ENCODE peak calls at places on chromosomes 13 and 19, in five cellular contexts. One of them, this sample, is unnamed.

GRCh38 chr13:45292176-45292575 is 48.8 kb downstream of the TPT1 start:
- DNase-seq in adrenal gland: no peak
- DNase-seq in choroid plexus epithelial cell: no peak
- DNase-seq in H9: peak
- DNase-seq in AG09309: no peak
- DNase-seq in this sample: no peak

GRCh38 chr19:54882758-54883157 is 8.7 kb downstream of the FCAR start:
- DNase-seq in adrenal gland: no peak
- DNase-seq in choroid plexus epithelial cell: peak
- DNase-seq in H9: no peak
- DNase-seq in AG09309: no peak
- DNase-seq in this sample: no peak

GRCh38 chr19:10286803-10287737 is at the start of gene ICAM4:
- DNase-seq in adrenal gland: peak
- DNase-seq in choroid plexus epithelial cell: peak
- DNase-seq in H9: peak
- DNase-seq in AG09309: no peak
- DNase-seq in this sample: peak

GRCh38 chr19:16509141-16510061 is 13.2 kb downstream of the C19orf44 start:
- DNase-seq in adrenal gland: no peak
- DNase-seq in choroid plexus epithelial cell: no peak
- DNase-seq in H9: no peak
- DNase-seq in AG09309: no peak
- DNase-seq in this sample: no peak

GRCh38 chr19:19704836-19705235 is 28.1 kb downstream of the ZNF14 start:
- DNase-seq in adrenal gland: no peak
- DNase-seq in choroid plexus epithelial cell: no peak
- DNase-seq in H9: no peak
- DNase-seq in AG09309: no peak
- DNase-seq in this sample: no peak

GRCh38 chr19:1373534-1374249 is 10.0 kb upstream of the NDUFS7 start:
- DNase-seq in adrenal gland: peak
- DNase-seq in choroid plexus epithelial cell: peak
- DNase-seq in H9: no peak
- DNase-seq in AG09309: no peak
- DNase-seq in this sample: no peak

GRCh38 chr19:45621976-45622503 is 17.2 kb downstream of the EML2 start:
- DNase-seq in adrenal gland: no peak
- DNase-seq in choroid plexus epithelial cell: no peak
- DNase-seq in H9: no peak
- DNase-seq in AG09309: no peak
- DNase-seq in this sample: no peak

GRCh38 chr13:110649551-110649950 is 34.2 kb downstream of the NAXD start:
- DNase-seq in adrenal gland: no peak
- DNase-seq in choroid plexus epithelial cell: no peak
- DNase-seq in H9: no peak
- DNase-seq in AG09309: no peak
- DNase-seq in this sample: no peak

GRCh38 chr19:32873560-32873959 is 4.0 kb upstream of the SLC7A9 start:
- DNase-seq in adrenal gland: peak
- DNase-seq in choroid plexus epithelial cell: no peak
- DNase-seq in H9: no peak
- DNase-seq in AG09309: no peak
- DNase-seq in this sample: no peak

GRCh38 chr13:81017525-81018152 is 676.7 kb upstream of the SPRY2 start:
- DNase-seq in adrenal gland: no peak
- DNase-seq in choroid plexus epithelial cell: peak
- DNase-seq in H9: no peak
- DNase-seq in AG09309: peak
- DNase-seq in this sample: peak

GRCh38 chr13:33606692-33607091 is 211.3 kb upstream of the RFC3 start:
- DNase-seq in adrenal gland: no peak
- DNase-seq in choroid plexus epithelial cell: peak
- DNase-seq in H9: peak
- DNase-seq in AG09309: no peak
- DNase-seq in this sample: no peak

GRCh38 chr19:46924874-46925547 is 64.2 kb downstream of the ARHGAP35 start:
- DNase-seq in adrenal gland: peak
- DNase-seq in choroid plexus epithelial cell: no peak
- DNase-seq in H9: no peak
- DNase-seq in AG09309: peak
- DNase-seq in this sample: no peak

GRCh38 chr13:111491659-111492058 is 171.2 kb downstream of the TEX29 start:
- DNase-seq in adrenal gland: no peak
- DNase-seq in choroid plexus epithelial cell: no peak
- DNase-seq in H9: no peak
- DNase-seq in AG09309: no peak
- DNase-seq in this sample: no peak

GRCh38 chr19:7197760-7198696 is 96.2 kb downstream of the INSR start:
- DNase-seq in adrenal gland: peak
- DNase-seq in choroid plexus epithelial cell: peak
- DNase-seq in H9: peak
- DNase-seq in AG09309: peak
- DNase-seq in this sample: peak

GRCh38 chr13:78121459-78122348 is 203.1 kb upstream of the EDNRB start:
- DNase-seq in adrenal gland: peak
- DNase-seq in choroid plexus epithelial cell: peak
- DNase-seq in H9: no peak
- DNase-seq in AG09309: peak
- DNase-seq in this sample: peak

GRCh38 chr19:14577885-14578427 is 4.9 kb upstream of the CLEC17A start:
- DNase-seq in adrenal gland: no peak
- DNase-seq in choroid plexus epithelial cell: no peak
- DNase-seq in H9: peak
- DNase-seq in AG09309: no peak
- DNase-seq in this sample: no peak

GRCh38 chr13:67934615-67935330 is 704.6 kb upstream of the PCDH9 start:
- DNase-seq in adrenal gland: no peak
- DNase-seq in choroid plexus epithelial cell: no peak
- DNase-seq in H9: no peak
- DNase-seq in AG09309: no peak
- DNase-seq in this sample: no peak

GRCh38 chr19:7953060-7953459 is 9.6 kb upstream of the TIMM44 start:
- DNase-seq in adrenal gland: no peak
- DNase-seq in choroid plexus epithelial cell: peak
- DNase-seq in H9: no peak
- DNase-seq in AG09309: no peak
- DNase-seq in this sample: no peak

GRCh38 chr19:35805518-35806102 is 7.0 kb downstream of the PRODH2 start:
- DNase-seq in adrenal gland: no peak
- DNase-seq in choroid plexus epithelial cell: no peak
- DNase-seq in H9: no peak
- DNase-seq in AG09309: no peak
- DNase-seq in this sample: no peak

GRCh38 chr13:32893176-32893575 is 123.0 kb upstream of the KL start:
- DNase-seq in adrenal gland: no peak
- DNase-seq in choroid plexus epithelial cell: no peak
- DNase-seq in H9: no peak
- DNase-seq in AG09309: no peak
- DNase-seq in this sample: no peak

GRCh38 chr13:44438234-44438579 is 64.6 kb downstream of the SERP2 start:
- DNase-seq in adrenal gland: no peak
- DNase-seq in choroid plexus epithelial cell: no peak
- DNase-seq in H9: no peak
- DNase-seq in AG09309: no peak
- DNase-seq in this sample: no peak

GRCh38 chr13:40480012-40480914 is 186.2 kb downstream of the FOXO1 start:
- DNase-seq in adrenal gland: no peak
- DNase-seq in choroid plexus epithelial cell: no peak
- DNase-seq in H9: no peak
- DNase-seq in AG09309: no peak
- DNase-seq in this sample: no peak

GRCh38 chr13:80962855-80963254 is 621.9 kb upstream of the SPRY2 start:
- DNase-seq in adrenal gland: no peak
- DNase-seq in choroid plexus epithelial cell: peak
- DNase-seq in H9: no peak
- DNase-seq in AG09309: no peak
- DNase-seq in this sample: no peak

GRCh38 chr19:45558399-45558878 is 26.2 kb downstream of the OPA3 start:
- DNase-seq in adrenal gland: peak
- DNase-seq in choroid plexus epithelial cell: peak
- DNase-seq in H9: peak
- DNase-seq in AG09309: no peak
- DNase-seq in this sample: peak

GRCh38 chr13:36275190-36276002 is 22.2 kb downstream of the CCDC169 start:
- DNase-seq in adrenal gland: no peak
- DNase-seq in choroid plexus epithelial cell: peak
- DNase-seq in H9: no peak
- DNase-seq in AG09309: peak
- DNase-seq in this sample: peak

GRCh38 chr19:14473073-14473790 is 1.9 kb downstream of the PTGER1 start:
- DNase-seq in adrenal gland: no peak
- DNase-seq in choroid plexus epithelial cell: no peak
- DNase-seq in H9: peak
- DNase-seq in AG09309: no peak
- DNase-seq in this sample: no peak

GRCh38 chr19:18468517-18468916 is 30.6 kb upstream of the ISYNA1 start:
- DNase-seq in adrenal gland: no peak
- DNase-seq in choroid plexus epithelial cell: no peak
- DNase-seq in H9: no peak
- DNase-seq in AG09309: no peak
- DNase-seq in this sample: no peak

GRCh38 chr19:54160182-54160811 is 776 bp upstream of the LENG1 start:
- DNase-seq in adrenal gland: no peak
- DNase-seq in choroid plexus epithelial cell: peak
- DNase-seq in H9: no peak
- DNase-seq in AG09309: no peak
- DNase-seq in this sample: no peak

GRCh38 chr13:19020988-19021387 is 160.6 kb downstream of the TUBA3C start:
- DNase-seq in adrenal gland: no peak
- DNase-seq in choroid plexus epithelial cell: no peak
- DNase-seq in H9: no peak
- DNase-seq in AG09309: no peak
- DNase-seq in this sample: no peak

GRCh38 chr13:46165485-46166220 is 16.3 kb downstream of the LCP1 start:
- DNase-seq in adrenal gland: no peak
- DNase-seq in choroid plexus epithelial cell: peak
- DNase-seq in H9: no peak
- DNase-seq in AG09309: no peak
- DNase-seq in this sample: no peak

GRCh38 chr13:30479590-30480219 is 14.0 kb upstream of the HMGB1 start:
- DNase-seq in adrenal gland: no peak
- DNase-seq in choroid plexus epithelial cell: no peak
- DNase-seq in H9: no peak
- DNase-seq in AG09309: no peak
- DNase-seq in this sample: no peak

GRCh38 chr19:49474545-49474930 is 523 bp downstream of the FLT3LG start:
- DNase-seq in adrenal gland: no peak
- DNase-seq in choroid plexus epithelial cell: no peak
- DNase-seq in H9: no peak
- DNase-seq in AG09309: no peak
- DNase-seq in this sample: no peak

GRCh38 chr19:49472936-49473335 is 1.1 kb upstream of the FLT3LG start:
- DNase-seq in adrenal gland: no peak
- DNase-seq in choroid plexus epithelial cell: no peak
- DNase-seq in H9: no peak
- DNase-seq in AG09309: no peak
- DNase-seq in this sample: no peak

GRCh38 chr19:49475191-49475932 is 1.3 kb downstream of the FLT3LG start:
- DNase-seq in adrenal gland: no peak
- DNase-seq in choroid plexus epithelial cell: no peak
- DNase-seq in H9: peak
- DNase-seq in AG09309: no peak
- DNase-seq in this sample: no peak

GRCh38 chr19:49473868-49474544 is at the start of gene FLT3LG:
- DNase-seq in adrenal gland: peak
- DNase-seq in choroid plexus epithelial cell: peak
- DNase-seq in H9: peak
- DNase-seq in AG09309: peak
- DNase-seq in this sample: peak

GRCh38 chr19:49475995-49476880 is 2.2 kb downstream of the FLT3LG start:
- DNase-seq in adrenal gland: no peak
- DNase-seq in choroid plexus epithelial cell: peak
- DNase-seq in H9: peak
- DNase-seq in AG09309: no peak
- DNase-seq in this sample: peak
- TF ChIP-seq CTCF in adrenal gland: peak
- TF ChIP-seq CTCF in choroid plexus epithelial cell: peak
- TF ChIP-seq CTCF in H9: peak
- TF ChIP-seq CTCF in AG09309: peak
- TF ChIP-seq CTCF in this sample: peak

DNA sequence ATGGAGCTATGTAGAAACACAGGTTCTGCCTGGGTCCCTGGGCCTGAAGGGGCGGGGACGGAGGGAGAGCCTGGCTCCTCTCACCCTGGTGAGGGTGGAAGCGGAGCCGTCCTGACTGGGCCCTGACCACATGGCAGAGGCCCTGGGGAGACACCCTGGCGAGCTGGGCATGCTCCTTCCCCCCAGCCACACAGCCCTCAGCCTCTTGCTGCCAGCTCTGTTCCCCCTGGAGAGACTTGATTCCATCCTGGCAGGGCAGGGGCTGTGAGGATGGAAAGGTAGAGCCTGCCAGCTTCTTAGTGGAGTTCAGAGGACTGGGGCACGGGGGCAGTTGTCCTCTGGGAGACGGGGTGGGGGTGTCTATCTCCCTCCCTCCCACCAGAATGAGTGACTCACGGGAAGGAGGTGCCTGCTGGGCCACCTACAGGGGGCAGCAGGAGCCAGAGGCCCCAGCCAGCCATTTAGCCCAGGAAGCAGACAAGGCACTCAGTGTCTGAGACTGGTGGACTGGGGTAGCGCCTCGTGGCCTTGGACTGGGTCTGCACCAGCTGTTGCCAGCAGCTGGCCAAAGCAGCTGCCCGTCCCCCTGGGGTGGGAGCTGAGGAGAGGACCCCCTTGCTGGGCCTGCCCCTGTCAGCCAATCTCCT is 22.8 kb upstream of the RNF17 start:
- DNase-seq in adrenal gland: no peak
- DNase-seq in choroid plexus epithelial cell: peak
- DNase-seq in H9: peak
- DNase-seq in AG09309: no peak
- DNase-seq in this sample: no peak
- TF ChIP-seq CTCF in adrenal gland: no peak
- TF ChIP-seq CTCF in choroid plexus epithelial cell: peak
- TF ChIP-seq CTCF in H9: peak
- TF ChIP-seq CTCF in AG09309: peak
- TF ChIP-seq CTCF in this sample: no peak

GRCh38 chr13:73772449-73773186 is 361.6 kb downstream of the KLF12 start:
- DNase-seq in adrenal gland: no peak
- DNase-seq in choroid plexus epithelial cell: no peak
- DNase-seq in H9: no peak
- DNase-seq in AG09309: no peak
- DNase-seq in this sample: no peak

GRCh38 chr13:73765651-73766384 is 368.4 kb downstream of the KLF12 start:
- DNase-seq in adrenal gland: peak
- DNase-seq in choroid plexus epithelial cell: peak
- DNase-seq in H9: peak
- DNase-seq in AG09309: no peak
- DNase-seq in this sample: peak

GRCh38 chr13:73767191-73767741 is 366.9 kb downstream of the KLF12 start:
- DNase-seq in adrenal gland: no peak
- DNase-seq in choroid plexus epithelial cell: peak
- DNase-seq in H9: peak
- DNase-seq in AG09309: no peak
- DNase-seq in this sample: no peak

GRCh38 chr13:73767747-73768315 is 366.4 kb downstream of the KLF12 start:
- DNase-seq in adrenal gland: no peak
- DNase-seq in choroid plexus epithelial cell: no peak
- DNase-seq in H9: no peak
- DNase-seq in AG09309: no peak
- DNase-seq in this sample: no peak
- TF ChIP-seq CTCF in adrenal gland: no peak
- TF ChIP-seq CTCF in choroid plexus epithelial cell: peak
- TF ChIP-seq CTCF in H9: peak
- TF ChIP-seq CTCF in AG09309: peak
- TF ChIP-seq CTCF in this sample: peak

GRCh38 chr13:76813874-76814273 is 72.3 kb downstream of the KCTD12 start:
- DNase-seq in adrenal gland: no peak
- DNase-seq in choroid plexus epithelial cell: no peak
- DNase-seq in H9: no peak
- DNase-seq in AG09309: no peak
- DNase-seq in this sample: no peak
- TF ChIP-seq CTCF in adrenal gland: no peak
- TF ChIP-seq CTCF in choroid plexus epithelial cell: peak
- TF ChIP-seq CTCF in H9: no peak
- TF ChIP-seq CTCF in AG09309: no peak
- TF ChIP-seq CTCF in this sample: no peak

This sample was measured in nephron progenitor cell.